ENCODE peak calls at places on chromosomes 16 and 17, in nine cellular contexts. One of them, this sample, is unnamed.

GRCh38 chr17:42055496-42055895 is 5.1 kb upstream of the C17orf113 start:
- DNase-seq in upper lobe of right lung: no peak
- DNase-seq in BE2C: no peak
- DNase-seq in cardiac muscle cell: no peak
- DNase-seq in CD8-positive, alpha-beta memory T cell: no peak
- DNase-seq in heart right ventricle: no peak
- DNase-seq in suprapubic skin: no peak
- DNase-seq in tibial artery: no peak
- DNase-seq in sigmoid colon: no peak
- DNase-seq in this sample: no peak

GRCh38 chr17:67381925-67382257 is 4.8 kb downstream of the PITPNC1 start:
- DNase-seq in BE2C: no peak
- DNase-seq in sigmoid colon: no peak
- DNase-seq in upper lobe of right lung: no peak
- DNase-seq in cardiac muscle cell: no peak
- DNase-seq in tibial artery: no peak
- DNase-seq in CD8-positive, alpha-beta memory T cell: no peak
- DNase-seq in suprapubic skin: no peak
- DNase-seq in heart right ventricle: no peak
- DNase-seq in this sample: no peak

GRCh38 chr17:40530988-40531971 is 29.9 kb upstream of the TNS4 start:
- DNase-seq in sigmoid colon: peak; percentile 44
- DNase-seq in BE2C: no peak
- DNase-seq in upper lobe of right lung: peak; percentile 57
- DNase-seq in heart right ventricle: no peak
- DNase-seq in cardiac muscle cell: no peak
- DNase-seq in CD8-positive, alpha-beta memory T cell: peak; percentile 60
- DNase-seq in suprapubic skin: peak; percentile 70
- DNase-seq in tibial artery: no peak
- DNase-seq in this sample: no peak

GRCh38 chr17:44738214-44738906 is 20.4 kb upstream of the ADAM11 start:
- DNase-seq in CD8-positive, alpha-beta memory T cell: no peak
- DNase-seq in tibial artery: no peak
- DNase-seq in suprapubic skin: no peak
- DNase-seq in sigmoid colon: no peak
- DNase-seq in upper lobe of right lung: no peak
- DNase-seq in BE2C: no peak
- DNase-seq in cardiac muscle cell: no peak
- DNase-seq in heart right ventricle: no peak
- DNase-seq in this sample: no peak

GRCh38 chr17:65228734-65229390 is 91.7 kb downstream of the RGS9 start:
- DNase-seq in BE2C: peak; percentile 85
- DNase-seq in tibial artery: no peak
- DNase-seq in CD8-positive, alpha-beta memory T cell: peak; percentile 12
- DNase-seq in cardiac muscle cell: peak; percentile 4
- DNase-seq in upper lobe of right lung: no peak
- DNase-seq in suprapubic skin: no peak
- DNase-seq in sigmoid colon: no peak
- DNase-seq in heart right ventricle: no peak
- DNase-seq in this sample: no peak

GRCh38 chr16:86498661-86499493 is 11.4 kb upstream of the FOXF1 start:
- DNase-seq in CD8-positive, alpha-beta memory T cell: no peak
- DNase-seq in cardiac muscle cell: no peak
- DNase-seq in BE2C: no peak
- DNase-seq in heart right ventricle: no peak
- DNase-seq in suprapubic skin: no peak
- DNase-seq in tibial artery: no peak
- DNase-seq in sigmoid colon: peak; percentile 88
- DNase-seq in upper lobe of right lung: no peak
- DNase-seq in this sample: no peak

GRCh38 chr17:36657763-36658490 is 56.5 kb downstream of the MRM1 start:
- DNase-seq in CD8-positive, alpha-beta memory T cell: no peak
- DNase-seq in tibial artery: no peak
- DNase-seq in heart right ventricle: no peak
- DNase-seq in BE2C: peak; percentile 53
- DNase-seq in sigmoid colon: no peak
- DNase-seq in upper lobe of right lung: no peak
- DNase-seq in suprapubic skin: no peak
- DNase-seq in cardiac muscle cell: peak; percentile 50
- DNase-seq in this sample: no peak

GRCh38 chr17:71828182-71828596 is 292.6 kb upstream of the SOX9 start:
- DNase-seq in BE2C: peak; percentile 78
- DNase-seq in heart right ventricle: no peak
- DNase-seq in CD8-positive, alpha-beta memory T cell: no peak
- DNase-seq in upper lobe of right lung: no peak
- DNase-seq in cardiac muscle cell: peak; percentile 5
- DNase-seq in suprapubic skin: no peak
- DNase-seq in sigmoid colon: no peak
- DNase-seq in tibial artery: no peak
- DNase-seq in this sample: no peak

DNA sequence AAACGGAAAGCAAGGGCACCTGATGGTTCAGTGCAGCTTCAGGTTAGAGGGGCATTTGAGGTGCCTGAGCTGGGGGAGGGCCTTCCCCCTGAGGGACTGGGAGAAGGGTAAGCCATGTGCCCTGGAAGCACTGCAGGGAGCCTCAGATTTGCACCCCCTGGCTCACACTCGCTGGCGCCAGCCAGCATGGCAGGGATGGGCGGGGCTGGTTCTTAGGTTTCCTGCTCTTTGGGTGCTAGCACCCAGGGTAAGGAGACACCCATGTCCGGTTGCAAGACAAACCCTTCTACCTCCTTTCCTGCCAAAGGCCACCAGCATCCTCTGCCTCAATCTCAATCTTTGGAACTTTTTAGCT is 2.3 kb upstream of the LIMD2 start:
- DNase-seq in suprapubic skin: peak; percentile 64
- DNase-seq in sigmoid colon: no peak
- DNase-seq in CD8-positive, alpha-beta memory T cell: no peak
- DNase-seq in BE2C: no peak
- DNase-seq in cardiac muscle cell: no peak
- DNase-seq in heart right ventricle: no peak
- DNase-seq in tibial artery: peak; percentile 66
- DNase-seq in upper lobe of right lung: peak; percentile 68
- DNase-seq in this sample: peak; percentile 59
- H3K4me1 ChIP-seq in suprapubic skin: peaks cover 43% of the 10 kb centered on the region
- H3K4me1 ChIP-seq in sigmoid colon: peaks cover 44% of the 10 kb centered on the region
- H3K4me1 ChIP-seq in CD8-positive, alpha-beta memory T cell: peaks cover 60% of the 10 kb centered on the region
- H3K4me1 ChIP-seq in BE2C: peaks cover 4% of the 10 kb centered on the region
- H3K4me1 ChIP-seq in cardiac muscle cell: no peaks in the 10 kb centered on the region
- H3K4me1 ChIP-seq in heart right ventricle: peaks cover 34% of the 10 kb centered on the region
- H3K4me1 ChIP-seq in tibial artery: peaks cover 5% of the 10 kb centered on the region
- H3K4me1 ChIP-seq in upper lobe of right lung: peaks cover 28% of the 10 kb centered on the region
- H3K4me1 ChIP-seq in this sample: peaks cover 37% of the 10 kb centered on the region

GRCh38 chr16:30728321-30728720 is 19.9 kb upstream of the PHKG2 start:
- DNase-seq in heart right ventricle: no peak
- DNase-seq in upper lobe of right lung: no peak
- DNase-seq in BE2C: no peak
- DNase-seq in cardiac muscle cell: no peak
- DNase-seq in sigmoid colon: peak; percentile 39
- DNase-seq in suprapubic skin: no peak
- DNase-seq in CD8-positive, alpha-beta memory T cell: no peak
- DNase-seq in tibial artery: no peak
- DNase-seq in this sample: no peak

GRCh38 chr16:30725465-30725792 is 22.8 kb upstream of the PHKG2 start:
- DNase-seq in sigmoid colon: no peak
- DNase-seq in upper lobe of right lung: no peak
- DNase-seq in tibial artery: peak; percentile 27
- DNase-seq in CD8-positive, alpha-beta memory T cell: no peak
- DNase-seq in heart right ventricle: no peak
- DNase-seq in cardiac muscle cell: no peak
- DNase-seq in suprapubic skin: no peak
- DNase-seq in BE2C: no peak
- DNase-seq in this sample: no peak

GRCh38 chr16:30724641-30725464 is 23.4 kb upstream of the PHKG2 start:
- DNase-seq in tibial artery: peak; percentile 66
- DNase-seq in cardiac muscle cell: no peak
- DNase-seq in suprapubic skin: no peak
- DNase-seq in sigmoid colon: peak; percentile 69
- DNase-seq in CD8-positive, alpha-beta memory T cell: no peak
- DNase-seq in upper lobe of right lung: peak; percentile 76
- DNase-seq in BE2C: no peak
- DNase-seq in heart right ventricle: peak; percentile 41
- DNase-seq in this sample: peak; percentile 72

GRCh38 chr16:30731411-30731810 is 16.8 kb upstream of the PHKG2 start:
- DNase-seq in tibial artery: no peak
- DNase-seq in cardiac muscle cell: no peak
- DNase-seq in sigmoid colon: no peak
- DNase-seq in suprapubic skin: no peak
- DNase-seq in upper lobe of right lung: no peak
- DNase-seq in BE2C: no peak
- DNase-seq in heart right ventricle: no peak
- DNase-seq in CD8-positive, alpha-beta memory T cell: no peak
- DNase-seq in this sample: no peak

DNA sequence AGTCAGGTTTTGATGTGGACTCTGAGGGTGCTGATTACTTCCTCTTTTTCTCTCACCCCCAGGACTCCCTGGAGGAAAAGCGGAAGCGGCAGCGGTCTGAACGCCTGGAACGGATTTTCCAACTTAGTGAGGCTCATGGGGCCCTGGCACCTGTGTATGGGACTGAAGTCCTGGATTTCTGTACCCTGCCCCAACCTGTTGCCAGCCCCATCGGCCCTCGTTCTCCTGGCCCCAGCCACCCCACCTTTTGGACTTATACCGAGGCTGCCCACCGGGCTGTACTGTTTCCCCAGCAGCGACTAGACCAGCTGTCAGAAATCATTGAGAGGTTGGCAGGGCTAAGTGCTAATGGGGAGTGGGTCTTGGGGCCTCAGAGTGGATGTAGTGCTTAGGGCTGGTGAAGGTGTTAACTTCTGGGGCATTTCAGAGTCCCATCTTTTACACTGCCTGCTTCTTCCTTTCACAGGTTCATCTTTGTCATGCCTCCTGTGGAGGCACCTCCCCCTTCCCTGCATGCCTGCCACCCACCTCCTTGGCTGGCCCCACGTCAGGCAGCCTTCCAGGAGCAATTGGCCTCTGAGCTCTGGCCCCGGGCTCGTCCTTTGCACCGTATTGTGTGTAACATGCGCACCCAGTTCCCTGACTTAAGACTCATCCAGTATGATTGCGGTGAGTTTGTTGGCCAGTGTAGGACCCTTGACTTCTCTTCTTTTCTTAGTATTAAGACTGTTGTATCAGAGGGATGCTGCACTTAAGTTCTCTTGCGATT is 19.1 kb upstream of the PHKG2 start:
- DNase-seq in suprapubic skin: no peak
- DNase-seq in CD8-positive, alpha-beta memory T cell: no peak
- DNase-seq in upper lobe of right lung: no peak
- DNase-seq in sigmoid colon: peak; percentile 67
- DNase-seq in cardiac muscle cell: no peak
- DNase-seq in tibial artery: peak; percentile 64
- DNase-seq in heart right ventricle: no peak
- DNase-seq in BE2C: no peak
- DNase-seq in this sample: no peak
- H3K36me3 ChIP-seq in suprapubic skin: peaks cover 88% of the 10 kb centered on the region
- H3K36me3 ChIP-seq in CD8-positive, alpha-beta memory T cell: peaks cover 51% of the 10 kb centered on the region
- H3K36me3 ChIP-seq in upper lobe of right lung: peaks cover 99% of the 10 kb centered on the region
- H3K36me3 ChIP-seq in sigmoid colon: peaks cover 91% of the 10 kb centered on the region
- H3K36me3 ChIP-seq in cardiac muscle cell: peaks cover 55% of the 10 kb centered on the region
- H3K36me3 ChIP-seq in tibial artery: peaks cover 84% of the 10 kb centered on the region
- H3K36me3 ChIP-seq in heart right ventricle: peaks cover 89% of the 10 kb centered on the region
- H3K36me3 ChIP-seq in BE2C: peaks cover 29% of the 10 kb centered on the region
- H3K36me3 ChIP-seq in this sample: peaks cover 96% of the 10 kb centered on the region

GRCh38 chr17:68564415-68565111 is 36.6 kb downstream of the FAM20A start:
- DNase-seq in upper lobe of right lung: no peak
- DNase-seq in sigmoid colon: no peak
- DNase-seq in heart right ventricle: no peak
- DNase-seq in tibial artery: no peak
- DNase-seq in CD8-positive, alpha-beta memory T cell: no peak
- DNase-seq in cardiac muscle cell: no peak
- DNase-seq in suprapubic skin: no peak
- DNase-seq in BE2C: no peak
- DNase-seq in this sample: no peak

GRCh38 chr17:68567035-68567434 is 34.1 kb downstream of the FAM20A start:
- DNase-seq in upper lobe of right lung: no peak
- DNase-seq in CD8-positive, alpha-beta memory T cell: no peak
- DNase-seq in sigmoid colon: no peak
- DNase-seq in heart right ventricle: no peak
- DNase-seq in tibial artery: no peak
- DNase-seq in BE2C: no peak
- DNase-seq in cardiac muscle cell: no peak
- DNase-seq in suprapubic skin: no peak
- DNase-seq in this sample: no peak

GRCh38 chr17:68565656-68566055 is 35.5 kb downstream of the FAM20A start:
- DNase-seq in tibial artery: no peak
- DNase-seq in BE2C: no peak
- DNase-seq in heart right ventricle: no peak
- DNase-seq in sigmoid colon: no peak
- DNase-seq in cardiac muscle cell: no peak
- DNase-seq in CD8-positive, alpha-beta memory T cell: no peak
- DNase-seq in suprapubic skin: no peak
- DNase-seq in upper lobe of right lung: no peak
- DNase-seq in this sample: no peak

GRCh38 chr17:68567581-68567980 is 33.6 kb downstream of the FAM20A start:
- DNase-seq in suprapubic skin: no peak
- DNase-seq in BE2C: no peak
- DNase-seq in cardiac muscle cell: no peak
- DNase-seq in tibial artery: no peak
- DNase-seq in heart right ventricle: no peak
- DNase-seq in CD8-positive, alpha-beta memory T cell: no peak
- DNase-seq in sigmoid colon: no peak
- DNase-seq in upper lobe of right lung: no peak
- DNase-seq in this sample: no peak

GRCh38 chr17:68566145-68566738 is 34.9 kb downstream of the FAM20A start:
- DNase-seq in upper lobe of right lung: no peak
- DNase-seq in heart right ventricle: no peak
- DNase-seq in BE2C: no peak
- DNase-seq in tibial artery: no peak
- DNase-seq in sigmoid colon: no peak
- DNase-seq in cardiac muscle cell: no peak
- DNase-seq in CD8-positive, alpha-beta memory T cell: no peak
- DNase-seq in suprapubic skin: no peak
- DNase-seq in this sample: no peak
- H3K4me3 ChIP-seq in upper lobe of right lung: no peak overlapping the region
- H3K4me3 ChIP-seq in heart right ventricle: no peak overlapping the region
- H3K4me3 ChIP-seq in BE2C: no peak overlapping the region
- H3K4me3 ChIP-seq in tibial artery: no peak overlapping the region
- H3K4me3 ChIP-seq in sigmoid colon: no peak overlapping the region
- H3K4me3 ChIP-seq in cardiac muscle cell: no peak overlapping the region
- H3K4me3 ChIP-seq in CD8-positive, alpha-beta memory T cell: no peak overlapping the region
- H3K4me3 ChIP-seq in suprapubic skin: no peak overlapping the region
- H3K4me3 ChIP-seq in this sample: no peak overlapping the region

GRCh38 chr16:31132303-31132978 is 3.1 kb downstream of the PRSS8 start:
- DNase-seq in tibial artery: no peak
- DNase-seq in suprapubic skin: no peak
- DNase-seq in CD8-positive, alpha-beta memory T cell: no peak
- DNase-seq in heart right ventricle: no peak
- DNase-seq in sigmoid colon: no peak
- DNase-seq in BE2C: no peak
- DNase-seq in cardiac muscle cell: no peak
- DNase-seq in upper lobe of right lung: no peak
- DNase-seq in this sample: no peak

GRCh38 chr16:31131841-31132271 is 3.7 kb downstream of the PRSS8 start:
- DNase-seq in sigmoid colon: no peak
- DNase-seq in BE2C: no peak
- DNase-seq in upper lobe of right lung: no peak
- DNase-seq in CD8-positive, alpha-beta memory T cell: no peak
- DNase-seq in cardiac muscle cell: no peak
- DNase-seq in suprapubic skin: no peak
- DNase-seq in tibial artery: no peak
- DNase-seq in heart right ventricle: no peak
- DNase-seq in this sample: no peak

GRCh38 chr16:31130336-31130812 is 5.2 kb downstream of the PRSS8 start:
- DNase-seq in heart right ventricle: peak; percentile 23
- DNase-seq in sigmoid colon: no peak
- DNase-seq in suprapubic skin: no peak
- DNase-seq in upper lobe of right lung: peak; percentile 77
- DNase-seq in cardiac muscle cell: no peak
- DNase-seq in tibial artery: no peak
- DNase-seq in CD8-positive, alpha-beta memory T cell: no peak
- DNase-seq in BE2C: no peak
- DNase-seq in this sample: peak; percentile 77

GRCh38 chr16:31130899-31131298 is 4.6 kb downstream of the PRSS8 start:
- DNase-seq in CD8-positive, alpha-beta memory T cell: no peak
- DNase-seq in tibial artery: no peak
- DNase-seq in upper lobe of right lung: peak; percentile 94
- DNase-seq in suprapubic skin: no peak
- DNase-seq in cardiac muscle cell: no peak
- DNase-seq in BE2C: no peak
- DNase-seq in heart right ventricle: no peak
- DNase-seq in sigmoid colon: no peak
- DNase-seq in this sample: peak; percentile 93

GRCh38 chr16:31131416-31131815 is 4.1 kb downstream of the PRSS8 start:
- DNase-seq in BE2C: no peak
- DNase-seq in tibial artery: no peak
- DNase-seq in sigmoid colon: no peak
- DNase-seq in suprapubic skin: no peak
- DNase-seq in cardiac muscle cell: no peak
- DNase-seq in CD8-positive, alpha-beta memory T cell: no peak
- DNase-seq in upper lobe of right lung: peak; percentile 68
- DNase-seq in heart right ventricle: no peak
- DNase-seq in this sample: no peak
- H3K4me1 ChIP-seq in BE2C: peaks cover 31% of the 10 kb centered on the region
- H3K4me1 ChIP-seq in tibial artery: no peaks in the 10 kb centered on the region
- H3K4me1 ChIP-seq in sigmoid colon: peaks cover 22% of the 10 kb centered on the region
- H3K4me1 ChIP-seq in suprapubic skin: peaks cover 71% of the 10 kb centered on the region
- H3K4me1 ChIP-seq in cardiac muscle cell: peaks cover 7% of the 10 kb centered on the region
- H3K4me1 ChIP-seq in CD8-positive, alpha-beta memory T cell: no peaks in the 10 kb centered on the region
- H3K4me1 ChIP-seq in upper lobe of right lung: peaks cover 48% of the 10 kb centered on the region
- H3K4me1 ChIP-seq in heart right ventricle: peaks cover 42% of the 10 kb centered on the region
- H3K4me1 ChIP-seq in this sample: peaks cover 67% of the 10 kb centered on the region

This sample was measured in lower lobe of right lung.